ENCODE peak calls at places on chromosome 11, in six cellular contexts. D, L, Z, P, Q and T are unnamed samples. For H3K4me1, the result is how much of the 10 kb centered on the place peaks cover.

GRCh38 chr11:116870054-116870453 is 32.6 kb upstream of the APOA1 start:
- DNase-seq in D (no peak), L (no peak), Z (no peak), P (no peak), Q (no peak), T (no peak)

GRCh38 chr11:337711-338110 is 17.1 kb upstream of the IFITM3 start:
- DNase-seq in D (no peak), L (no peak), Z (peak), P (no peak), Q (peak), T (no peak)

GRCh38 chr11:75925785-75926164 is 110.8 kb downstream of the UVRAG start:
- DNase-seq in D (no peak), L (no peak), Z (no peak), P (no peak), Q (no peak), T (peak)

GRCh38 chr11:41836426-41836825 is 377.0 kb upstream of the LRRC4C start:
- DNase-seq in D (peak), L (no peak), Z (no peak), P (no peak), Q (no peak), T (no peak)

GRCh38 chr11:83717551-83717950 is 431.4 kb upstream of the CCDC90B start:
- DNase-seq in D (peak), L (no peak), Z (no peak), P (no peak), Q (no peak), T (no peak)

GRCh38 chr11:59542142-59542810 is 30.9 kb downstream of the OR4D9 start:
- DNase-seq in D (no peak), L (no peak), Z (no peak), P (no peak), Q (no peak), T (peak)

GRCh38 chr11:103091441-103091809 is 535 bp downstream of the DCUN1D5 start:
- DNase-seq in D (peak), L (peak), Z (peak), P (peak), Q (peak), T (peak)

GRCh38 chr11:62548545-62549335 is 2.1 kb upstream of the AHNAK start:
- DNase-seq in D (peak), L (no peak), Z (peak), P (peak), Q (peak), T (peak)

GRCh38 chr11:35014352-35014751 is 97.9 kb downstream of the PDHX start:
- DNase-seq in D (peak), L (no peak), Z (no peak), P (no peak), Q (no peak), T (no peak)

GRCh38 chr11:62850911-62851806 is 11.8 kb upstream of the WDR74 start:
- DNase-seq in D (no peak), L (no peak), Z (no peak), P (no peak), Q (no peak), T (no peak)

GRCh38 chr11:117071344-117071787 is 26.9 kb downstream of the SIK3 start:
- DNase-seq in D (peak), L (no peak), Z (no peak), P (peak), Q (no peak), T (no peak)

GRCh38 chr11:45209904-45210699 is 63.7 kb downstream of the PRDM11 start:
- DNase-seq in D (peak), L (peak), Z (peak), P (peak), Q (peak), T (no peak)

GRCh38 chr11:16778876-16779275 is 40.4 kb downstream of the C11orf58 start:
- DNase-seq in D (no peak), L (peak), Z (no peak), P (no peak), Q (no peak), T (peak)

GRCh38 chr11:299951-300735 is 817 bp upstream of the IFITM5 start:
- DNase-seq in D (peak), L (peak), Z (peak), P (no peak), Q (peak), T (peak)

GRCh38 chr11:130043575-130043974 is 26.1 kb upstream of the APLP2 start:
- DNase-seq in D (no peak), L (no peak), Z (no peak), P (peak), Q (no peak), T (no peak)

GRCh38 chr11:39630365-39630764 is 1829.1 kb downstream of the LRRC4C start:
- DNase-seq in D (no peak), L (no peak), Z (no peak), P (no peak), Q (no peak), T (no peak)

GRCh38 chr11:70569173-70569890 is 171.0 kb downstream of the CTTN start:
- DNase-seq in D (no peak), L (peak), Z (no peak), P (no peak), Q (no peak), T (peak)

GRCh38 chr11:2380807-2381350 is 3.8 kb downstream of the CD81 start:
- DNase-seq in D (peak), L (peak), Z (peak), P (peak), Q (peak), T (peak)
- H3K4me1 ChIP-seq in D (under half), L (half or more), Z (under half), P (half or more), Q (under half), T (under half)

GRCh38 chr11:61149624-61150615 is 11.3 kb downstream of the VPS37C start:
- DNase-seq in D (peak), L (peak), Z (no peak), P (no peak), Q (no peak), T (peak)
- H3K4me1 ChIP-seq in D (under half), L (under half), Z (under half), P (under half), Q (under half), T (under half)

GRCh38 chr11:68816917-68817419 is 24.7 kb downstream of the CPT1A start:
- DNase-seq in D (no peak), L (no peak), Z (peak), P (no peak), Q (no peak), T (no peak)

GRCh38 chr11:68816251-68816776 is 25.4 kb downstream of the CPT1A start:
- DNase-seq in D (no peak), L (no peak), Z (peak), P (no peak), Q (no peak), T (no peak)

GRCh38 chr11:68810164-68810563 is 31.6 kb downstream of the CPT1A start:
- DNase-seq in D (no peak), L (no peak), Z (peak), P (peak), Q (no peak), T (no peak)

GRCh38 chr11:68812526-68812925 is 29.2 kb downstream of the CPT1A start:
- DNase-seq in D (no peak), L (no peak), Z (peak), P (no peak), Q (no peak), T (no peak)

DNA sequence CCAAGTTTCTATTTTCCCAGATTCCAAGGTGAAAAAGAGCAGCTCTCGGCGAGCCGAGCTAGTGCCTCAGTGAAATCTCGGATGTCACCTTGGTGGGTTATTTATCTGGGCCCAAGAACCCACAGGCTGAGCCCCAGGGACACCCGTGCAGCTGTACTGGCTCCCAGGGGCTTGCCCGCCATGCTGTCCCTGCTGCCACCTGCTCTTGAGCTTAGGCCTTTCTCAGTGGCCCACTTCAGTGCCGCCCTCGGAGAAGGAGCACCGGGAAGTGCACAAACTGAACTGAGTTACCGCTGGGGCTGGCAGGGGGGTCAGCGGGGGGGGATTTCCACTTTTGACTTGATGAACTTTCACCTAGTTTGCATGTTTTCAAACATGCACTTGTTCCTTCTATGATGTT is 27.9 kb downstream of the CPT1A start:
- DNase-seq in D (no peak), L (no peak), Z (no peak), P (no peak), Q (no peak), T (no peak)
- H3K4me1 ChIP-seq in D (under half), L (under half), Z (under half), P (under half), Q (under half), T (under half)

GRCh38 chr11:122165972-122166371 is 50.0 kb upstream of the BLID start:
- DNase-seq in D (peak), L (no peak), Z (no peak), P (no peak), Q (no peak), T (no peak)
- H3K4me1 ChIP-seq in D (under half), L (under half), Z (under half), P (under half), Q (under half), T (half or more)

DNA sequence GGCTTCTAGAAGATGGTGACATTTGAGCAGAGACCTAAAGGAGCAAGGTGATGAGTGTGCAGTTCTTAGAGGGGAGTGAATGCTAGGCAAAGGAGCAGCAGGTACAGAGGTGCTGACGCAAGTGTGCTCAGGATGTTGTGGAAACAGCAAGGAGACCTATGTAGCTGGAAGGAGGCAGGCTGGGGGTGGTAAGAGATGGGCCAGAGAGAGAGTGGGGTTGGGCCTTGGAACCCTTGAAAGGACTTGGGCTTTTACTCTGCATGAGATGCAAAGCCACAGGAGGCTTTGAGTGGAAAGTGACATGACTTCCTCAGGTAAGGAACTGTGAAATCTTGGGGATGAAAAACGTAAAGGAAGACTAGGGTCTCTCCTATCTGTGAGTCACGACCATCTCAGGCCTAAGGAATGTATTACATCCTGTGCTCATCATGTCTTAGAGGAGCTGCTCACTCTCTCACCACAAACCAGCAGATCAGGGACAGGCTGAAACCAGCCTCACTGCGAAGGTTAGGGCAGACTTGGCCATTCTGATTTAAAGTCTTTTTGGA is 65.4 kb downstream of the MICAL2 start:
- DNase-seq in D (peak), L (peak), Z (no peak), P (no peak), Q (no peak), T (peak)
- H3K4me1 ChIP-seq in D (half or more), L (under half), Z (under half), P (under half), Q (under half), T (half or more)

GRCh38 chr11:10489444-10489785 is 34.4 kb downstream of the AMPD3 start:
- DNase-seq in D (no peak), L (no peak), Z (no peak), P (no peak), Q (no peak), T (no peak)

GRCh38 chr11:10487002-10487647 is 32.1 kb downstream of the AMPD3 start:
- DNase-seq in D (no peak), L (no peak), Z (peak), P (no peak), Q (no peak), T (no peak)

GRCh38 chr11:10486161-10486840 is 31.2 kb downstream of the AMPD3 start:
- DNase-seq in D (no peak), L (no peak), Z (no peak), P (no peak), Q (no peak), T (no peak)

GRCh38 chr11:10488581-10489443 is 33.7 kb downstream of the AMPD3 start:
- DNase-seq in D (no peak), L (no peak), Z (peak), P (no peak), Q (no peak), T (no peak)

GRCh38 chr11:10488121-10488580 is 33.1 kb downstream of the AMPD3 start:
- DNase-seq in D (no peak), L (no peak), Z (no peak), P (no peak), Q (no peak), T (peak)
- H3K4me1 ChIP-seq in D (under half), L (under half), Z (under half), P (under half), Q (under half), T (under half)

GRCh38 chr11:13318498-13319295 is 41.1 kb downstream of the BMAL1 start:
- DNase-seq in D (no peak), L (no peak), Z (no peak), P (no peak), Q (no peak), T (no peak)
- H3K4me1 ChIP-seq in D (under half), L (half or more), Z (under half), P (under half), Q (under half), T (under half)